ENCODE peak calls at places on chromosome 11, in six cellular contexts. One of them, this sample, is unnamed.

GRCh38 chr11:58905716-58906547 is 33.4 kb upstream of the GLYATL1 start:
- DNase-seq in Right ventricle myocardium superior: peak
- DNase-seq in mesendoderm: peak
- DNase-seq in endothelial cell: peak
- DNase-seq in ureter: peak
- DNase-seq in fibroblast of pulmonary artery: peak
- DNase-seq in this sample: no peak

GRCh38 chr11:612201-612960 is 3.4 kb downstream of the IRF7 start:
- DNase-seq in mesendoderm: peak
- DNase-seq in Right ventricle myocardium superior: no peak
- DNase-seq in endothelial cell: no peak
- DNase-seq in ureter: no peak
- DNase-seq in fibroblast of pulmonary artery: peak
- DNase-seq in this sample: no peak

GRCh38 chr11:121282886-121283502 is 9.6 kb upstream of the SC5D start:
- DNase-seq in mesendoderm: peak
- DNase-seq in ureter: no peak
- DNase-seq in fibroblast of pulmonary artery: no peak
- DNase-seq in Right ventricle myocardium superior: no peak
- DNase-seq in endothelial cell: no peak
- DNase-seq in this sample: no peak

GRCh38 chr11:68396526-68396925 is 64.0 kb upstream of the PPP6R3 start:
- DNase-seq in Right ventricle myocardium superior: no peak
- DNase-seq in endothelial cell: no peak
- DNase-seq in mesendoderm: no peak
- DNase-seq in ureter: no peak
- DNase-seq in fibroblast of pulmonary artery: no peak
- DNase-seq in this sample: no peak

GRCh38 chr11:23725752-23726151 is 771.1 kb upstream of the LUZP2 start:
- DNase-seq in mesendoderm: peak
- DNase-seq in endothelial cell: no peak
- DNase-seq in fibroblast of pulmonary artery: peak
- DNase-seq in Right ventricle myocardium superior: no peak
- DNase-seq in ureter: no peak
- DNase-seq in this sample: no peak

GRCh38 chr11:62842171-62842717 is 2.9 kb upstream of the WDR74 start:
- DNase-seq in mesendoderm: no peak
- DNase-seq in ureter: no peak
- DNase-seq in fibroblast of pulmonary artery: no peak
- DNase-seq in endothelial cell: peak
- DNase-seq in Right ventricle myocardium superior: peak
- DNase-seq in this sample: no peak

GRCh38 chr11:8309862-8310261 is 46.2 kb upstream of the LMO1 start:
- DNase-seq in Right ventricle myocardium superior: no peak
- DNase-seq in endothelial cell: no peak
- DNase-seq in mesendoderm: no peak
- DNase-seq in ureter: no peak
- DNase-seq in fibroblast of pulmonary artery: no peak
- DNase-seq in this sample: no peak

GRCh38 chr11:110308071-110308470 is 11.7 kb upstream of the RDX start:
- DNase-seq in mesendoderm: peak
- DNase-seq in Right ventricle myocardium superior: no peak
- DNase-seq in fibroblast of pulmonary artery: no peak
- DNase-seq in ureter: no peak
- DNase-seq in endothelial cell: no peak
- DNase-seq in this sample: no peak

GRCh38 chr11:117792992-117793391 is 4.0 kb downstream of the DSCAML1 start:
- DNase-seq in Right ventricle myocardium superior: no peak
- DNase-seq in mesendoderm: no peak
- DNase-seq in ureter: no peak
- DNase-seq in endothelial cell: no peak
- DNase-seq in fibroblast of pulmonary artery: no peak
- DNase-seq in this sample: no peak

This sample was measured in central memory CD4-positive, alpha-beta T cell.